ENCODE peak calls at places on chromosome 15, in five cellular contexts. One of them, this sample, is unnamed.

GRCh38 chr15:82750831-82751181 is 41.1 kb upstream of the AP3B2 start:
- DNase-seq in upper lobe of left lung: peak
- DNase-seq in stomach: no peak
- DNase-seq in SK-N-SH: peak
- DNase-seq in GM12878: peak
- DNase-seq in this sample: no peak

GRCh38 chr15:62495670-62496328 is 330.7 kb upstream of the C2CD4B start:
- DNase-seq in upper lobe of left lung: no peak
- DNase-seq in stomach: peak
- DNase-seq in GM12878: no peak
- DNase-seq in SK-N-SH: peak
- DNase-seq in this sample: no peak

GRCh38 chr15:89783861-89784685 is 7.9 kb downstream of the MESP2 start:
- DNase-seq in stomach: no peak
- DNase-seq in GM12878: no peak
- DNase-seq in upper lobe of left lung: no peak
- DNase-seq in SK-N-SH: peak
- DNase-seq in this sample: no peak

GRCh38 chr15:67882487-67883227 is 42.8 kb upstream of the RNU6-1 start:
- DNase-seq in SK-N-SH: no peak
- DNase-seq in upper lobe of left lung: peak
- DNase-seq in GM12878: no peak
- DNase-seq in stomach: no peak
- DNase-seq in this sample: no peak

GRCh38 chr15:31483053-31483923 is 156.7 kb downstream of the KLF13 start:
- DNase-seq in stomach: peak
- DNase-seq in SK-N-SH: no peak
- DNase-seq in upper lobe of left lung: no peak
- DNase-seq in GM12878: no peak
- DNase-seq in this sample: peak

GRCh38 chr15:63233667-63234419 is 43.6 kb upstream of the APH1B start:
- DNase-seq in GM12878: no peak
- DNase-seq in SK-N-SH: no peak
- DNase-seq in upper lobe of left lung: no peak
- DNase-seq in stomach: no peak
- DNase-seq in this sample: no peak

GRCh38 chr15:66220587-66220986 is 33.0 kb downstream of the MEGF11 start:
- DNase-seq in GM12878: no peak
- DNase-seq in stomach: no peak
- DNase-seq in SK-N-SH: no peak
- DNase-seq in upper lobe of left lung: no peak
- DNase-seq in this sample: no peak

GRCh38 chr15:88878720-88879184 is 16.6 kb downstream of the HAPLN3 start:
- DNase-seq in SK-N-SH: peak
- DNase-seq in GM12878: no peak
- DNase-seq in upper lobe of left lung: peak
- DNase-seq in stomach: peak
- DNase-seq in this sample: no peak

GRCh38 chr15:98599911-98600685 is 48.2 kb upstream of the IGF1R start:
- DNase-seq in GM12878: peak
- DNase-seq in upper lobe of left lung: peak
- DNase-seq in SK-N-SH: no peak
- DNase-seq in stomach: no peak
- DNase-seq in this sample: peak

GRCh38 chr15:101496198-101496986 is 6.9 kb upstream of the PCSK6 start:
- DNase-seq in upper lobe of left lung: no peak
- DNase-seq in GM12878: no peak
- DNase-seq in stomach: no peak
- DNase-seq in SK-N-SH: no peak
- DNase-seq in this sample: no peak

GRCh38 chr15:77738441-77739437 is 106.0 kb upstream of the LINGO1 start:
- DNase-seq in upper lobe of left lung: no peak
- DNase-seq in GM12878: no peak
- DNase-seq in stomach: no peak
- DNase-seq in SK-N-SH: no peak
- DNase-seq in this sample: no peak

GRCh38 chr15:101264911-101265641 is 12.2 kb downstream of the SELENOS start:
- DNase-seq in upper lobe of left lung: no peak
- DNase-seq in SK-N-SH: no peak
- DNase-seq in GM12878: peak
- DNase-seq in stomach: no peak
- DNase-seq in this sample: no peak

GRCh38 chr15:55106155-55106554 is 90.6 kb downstream of the RSL24D1 start:
- DNase-seq in SK-N-SH: no peak
- DNase-seq in upper lobe of left lung: no peak
- DNase-seq in GM12878: no peak
- DNase-seq in stomach: no peak
- DNase-seq in this sample: no peak

GRCh38 chr15:51736069-51736468 is 1.4 kb downstream of the LYSMD2 start:
- DNase-seq in SK-N-SH: peak
- DNase-seq in stomach: no peak
- DNase-seq in GM12878: peak
- DNase-seq in upper lobe of left lung: no peak
- DNase-seq in this sample: no peak

GRCh38 chr15:53611145-53611920 is 148.1 kb downstream of the WDR72 start:
- DNase-seq in stomach: no peak
- DNase-seq in SK-N-SH: no peak
- DNase-seq in upper lobe of left lung: no peak
- DNase-seq in GM12878: no peak
- DNase-seq in this sample: no peak

GRCh38 chr15:65384505-65384894 is 6.7 kb upstream of the IGDCC3 start:
- DNase-seq in stomach: no peak
- DNase-seq in SK-N-SH: no peak
- DNase-seq in GM12878: no peak
- DNase-seq in upper lobe of left lung: no peak
- DNase-seq in this sample: no peak

GRCh38 chr15:74631408-74631807 is 15.8 kb downstream of the CLK3 start:
- DNase-seq in stomach: no peak
- DNase-seq in GM12878: no peak
- DNase-seq in upper lobe of left lung: no peak
- DNase-seq in SK-N-SH: no peak
- DNase-seq in this sample: no peak

GRCh38 chr15:40338041-40338657 is 2.6 kb downstream of the CCDC9B start:
- DNase-seq in SK-N-SH: peak
- DNase-seq in GM12878: no peak
- DNase-seq in stomach: peak
- DNase-seq in upper lobe of left lung: peak
- DNase-seq in this sample: no peak

DNA sequence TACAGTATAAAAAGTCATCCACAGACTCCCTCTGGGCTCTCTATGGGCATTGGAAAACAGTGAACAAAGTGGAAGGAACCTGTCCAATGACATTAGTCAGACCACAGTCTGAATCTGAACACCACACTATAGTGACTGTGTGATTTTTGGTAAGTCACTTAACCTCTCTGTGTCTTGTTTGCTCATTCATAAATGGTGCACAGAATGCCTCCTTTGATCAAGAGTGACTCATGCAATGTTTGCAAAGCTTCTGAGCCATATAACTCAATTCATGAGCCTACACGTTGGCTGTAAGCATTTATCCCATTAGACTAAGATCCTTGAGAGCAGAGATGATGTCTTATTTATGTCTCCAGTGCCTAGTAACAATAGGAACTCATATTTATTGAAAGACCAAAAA is 46.7 kb downstream of the SV2B start:
- DNase-seq in upper lobe of left lung: no peak
- DNase-seq in SK-N-SH: no peak
- DNase-seq in GM12878: no peak
- DNase-seq in stomach: no peak
- DNase-seq in this sample: no peak
- TF ChIP-seq EP300 in upper lobe of left lung: no peak
- TF ChIP-seq EP300 in SK-N-SH: no peak
- TF ChIP-seq EP300 in GM12878: no peak
- TF ChIP-seq EP300 in stomach: no peak
- TF ChIP-seq EP300 in this sample: no peak

GRCh38 chr15:72117698-72118399 is at the start of gene MYO9A:
- DNase-seq in stomach: peak
- DNase-seq in upper lobe of left lung: peak
- DNase-seq in SK-N-SH: peak
- DNase-seq in GM12878: peak
- DNase-seq in this sample: peak

GRCh38 chr15:72117448-72117697 is 577 bp downstream of the MYO9A start:
- DNase-seq in upper lobe of left lung: peak
- DNase-seq in GM12878: no peak
- DNase-seq in stomach: peak
- DNase-seq in SK-N-SH: peak
- DNase-seq in this sample: peak

GRCh38 chr15:72113347-72114031 is 4.5 kb downstream of the MYO9A start:
- DNase-seq in GM12878: no peak
- DNase-seq in stomach: no peak
- DNase-seq in upper lobe of left lung: no peak
- DNase-seq in SK-N-SH: no peak
- DNase-seq in this sample: no peak

GRCh38 chr15:72116680-72117447 is 1.1 kb downstream of the MYO9A start:
- DNase-seq in SK-N-SH: no peak
- DNase-seq in upper lobe of left lung: peak
- DNase-seq in stomach: no peak
- DNase-seq in GM12878: no peak
- DNase-seq in this sample: peak

DNA sequence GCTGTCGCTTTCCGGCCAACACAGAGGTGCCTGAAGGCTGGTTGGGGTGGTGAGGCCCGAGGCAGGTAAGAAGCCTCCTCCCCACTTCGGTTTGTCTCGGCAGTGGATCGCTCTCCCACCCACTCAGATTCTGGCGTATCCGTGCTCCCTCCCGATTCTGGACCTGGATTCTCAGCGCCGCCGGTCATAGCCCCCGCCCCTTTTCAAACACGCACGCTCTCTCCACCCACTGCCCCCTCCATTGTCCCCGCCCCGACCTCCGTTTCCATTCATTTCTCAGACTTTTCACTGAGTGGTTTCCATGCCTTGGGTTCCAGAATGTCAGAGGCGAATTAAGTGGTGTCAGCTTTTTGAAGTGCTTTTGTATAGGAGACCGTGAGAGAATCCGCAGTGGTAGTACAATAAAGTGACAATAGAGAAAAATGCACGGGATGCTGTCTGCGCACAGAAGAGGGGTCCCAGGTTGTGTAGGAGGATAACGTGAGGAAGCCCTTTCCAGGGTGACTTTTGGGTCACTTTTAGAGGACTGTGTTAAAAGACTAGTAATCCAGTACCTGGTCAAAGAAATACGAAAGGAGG is at the start of gene SENP8:
- DNase-seq in upper lobe of left lung: no peak
- DNase-seq in stomach: no peak
- DNase-seq in GM12878: no peak
- DNase-seq in SK-N-SH: peak
- DNase-seq in this sample: peak
- TF ChIP-seq POLR2AphosphoS5 in upper lobe of left lung: peak
- TF ChIP-seq POLR2AphosphoS5 in stomach: no peak
- TF ChIP-seq POLR2AphosphoS5 in GM12878: peak
- TF ChIP-seq POLR2AphosphoS5 in SK-N-SH: peak
- TF ChIP-seq POLR2AphosphoS5 in this sample: no peak

GRCh38 chr15:48972750-48973503 is 9.2 kb upstream of the SHC4 start:
- DNase-seq in upper lobe of left lung: no peak
- DNase-seq in SK-N-SH: no peak
- DNase-seq in GM12878: no peak
- DNase-seq in stomach: no peak
- DNase-seq in this sample: no peak

GRCh38 chr15:48976444-48977088 is 12.8 kb upstream of the SHC4 start:
- DNase-seq in GM12878: no peak
- DNase-seq in SK-N-SH: no peak
- DNase-seq in stomach: no peak
- DNase-seq in upper lobe of left lung: no peak
- DNase-seq in this sample: no peak

GRCh38 chr15:48978638-48979037 is 14.9 kb upstream of the SHC4 start:
- DNase-seq in stomach: no peak
- DNase-seq in GM12878: no peak
- DNase-seq in upper lobe of left lung: no peak
- DNase-seq in SK-N-SH: no peak
- DNase-seq in this sample: no peak

GRCh38 chr15:48974865-48975264 is 11.1 kb upstream of the SHC4 start:
- DNase-seq in stomach: no peak
- DNase-seq in SK-N-SH: peak
- DNase-seq in upper lobe of left lung: no peak
- DNase-seq in GM12878: no peak
- DNase-seq in this sample: no peak

DNA sequence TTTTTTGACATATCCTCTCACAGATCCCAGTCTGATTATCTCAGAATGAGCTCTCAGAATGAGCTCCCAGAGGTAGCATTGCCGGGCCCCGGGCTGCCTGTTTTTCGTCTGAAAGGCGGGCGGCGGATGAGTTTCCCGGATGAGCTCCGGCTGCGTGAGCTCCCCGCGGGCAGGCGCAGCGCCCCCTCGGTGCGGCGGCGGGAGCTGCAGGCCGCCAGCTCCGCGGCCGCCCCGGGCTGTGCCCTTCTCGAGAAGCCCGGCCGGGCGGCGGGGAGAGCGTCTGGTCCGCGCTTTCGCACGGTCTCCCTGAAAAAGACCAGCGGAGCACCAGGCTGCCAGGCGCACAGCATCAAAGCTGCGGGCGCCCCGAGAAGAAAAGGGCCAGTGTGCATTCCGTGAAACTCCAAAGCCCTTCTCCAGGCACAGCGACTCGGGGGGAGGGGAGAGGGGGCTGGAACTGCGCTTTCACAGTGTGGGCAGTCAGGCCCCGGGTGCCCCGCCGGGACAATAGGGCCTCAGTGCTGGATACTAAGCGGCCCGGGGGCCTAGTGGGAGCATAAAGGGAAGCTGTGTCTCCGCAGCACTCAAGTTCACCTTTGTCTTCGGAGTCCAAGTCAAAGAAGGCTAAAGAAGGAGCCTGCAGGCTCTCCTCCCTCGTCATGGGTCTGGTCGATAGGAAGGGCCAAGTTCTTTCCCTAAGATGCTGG is 12.1 kb upstream of the SHC4 start:
- DNase-seq in SK-N-SH: peak
- DNase-seq in stomach: peak
- DNase-seq in GM12878: no peak
- DNase-seq in upper lobe of left lung: peak
- DNase-seq in this sample: peak
- TF ChIP-seq EP300 in SK-N-SH: no peak
- TF ChIP-seq EP300 in stomach: no peak
- TF ChIP-seq EP300 in GM12878: no peak
- TF ChIP-seq EP300 in upper lobe of left lung: no peak
- TF ChIP-seq EP300 in this sample: no peak

GRCh38 chr15:95932676-95933075 is 397.8 kb upstream of the NR2F2 start:
- DNase-seq in SK-N-SH: no peak
- DNase-seq in upper lobe of left lung: no peak
- DNase-seq in stomach: no peak
- DNase-seq in GM12878: no peak
- DNase-seq in this sample: no peak
- TF ChIP-seq POLR2AphosphoS5 in SK-N-SH: no peak
- TF ChIP-seq POLR2AphosphoS5 in upper lobe of left lung: no peak
- TF ChIP-seq POLR2AphosphoS5 in stomach: no peak
- TF ChIP-seq POLR2AphosphoS5 in GM12878: no peak
- TF ChIP-seq POLR2AphosphoS5 in this sample: no peak

DNA sequence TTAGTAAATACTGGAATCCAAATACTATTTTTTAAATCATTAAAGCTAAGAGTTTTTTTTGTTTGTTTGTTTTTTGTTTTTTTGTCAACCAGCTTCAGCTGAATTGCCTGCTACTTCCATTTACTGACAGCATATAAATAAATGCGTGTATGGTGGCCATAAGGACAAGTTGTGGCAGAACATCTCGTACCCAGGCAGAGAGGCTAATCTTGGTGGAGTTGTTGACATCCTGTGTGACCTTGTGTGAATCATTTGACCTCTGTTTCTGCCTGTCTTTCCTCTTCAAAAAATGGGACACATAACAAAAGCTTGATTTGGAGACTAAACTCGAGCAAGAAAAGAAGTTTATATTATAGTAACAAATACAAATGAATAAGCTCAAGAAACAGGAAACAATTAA is 734.2 kb downstream of the MCTP2 start:
- DNase-seq in upper lobe of left lung: no peak
- DNase-seq in SK-N-SH: no peak
- DNase-seq in stomach: no peak
- DNase-seq in GM12878: no peak
- DNase-seq in this sample: no peak
- TF ChIP-seq EP300 in upper lobe of left lung: peak
- TF ChIP-seq EP300 in SK-N-SH: no peak
- TF ChIP-seq EP300 in stomach: peak
- TF ChIP-seq EP300 in GM12878: no peak
- TF ChIP-seq EP300 in this sample: no peak